ENCODE peak calls at places on chromosomes 5 and 9, in four cellular contexts. One of them, this sample, is unnamed.

GRCh38 chr5:174724484-174725260 is at the start of gene MSX2:
- DNase-seq in tibial artery: peak
- DNase-seq in AG04449: peak
- DNase-seq in DND-41: no peak
- DNase-seq in this sample: peak

GRCh38 chr9:22237497-22238363 is 208.9 kb upstream of the DMRTA1 start:
- DNase-seq in AG04449: peak
- DNase-seq in DND-41: peak
- DNase-seq in tibial artery: no peak
- DNase-seq in this sample: peak

GRCh38 chr5:14727428-14727865 is 62.9 kb downstream of the OTULIN start:
- DNase-seq in AG04449: no peak
- DNase-seq in tibial artery: peak
- DNase-seq in DND-41: peak
- DNase-seq in this sample: peak

GRCh38 chr9:68560131-68560844 is 19.6 kb upstream of the TMEM252 start:
- DNase-seq in tibial artery: no peak
- DNase-seq in AG04449: no peak
- DNase-seq in DND-41: peak
- DNase-seq in this sample: no peak

GRCh38 chr9:90331826-90332575 is 310.6 kb downstream of the DIRAS2 start:
- DNase-seq in AG04449: peak
- DNase-seq in DND-41: no peak
- DNase-seq in tibial artery: no peak
- DNase-seq in this sample: no peak

GRCh38 chr5:116130471-116130870 is 45.6 kb downstream of the COMMD10 start:
- DNase-seq in AG04449: peak
- DNase-seq in DND-41: no peak
- DNase-seq in tibial artery: no peak
- DNase-seq in this sample: no peak

GRCh38 chr5:119328753-119329602 is 26.8 kb upstream of the TNFAIP8 start:
- DNase-seq in AG04449: peak
- DNase-seq in DND-41: peak
- DNase-seq in tibial artery: no peak
- DNase-seq in this sample: no peak

GRCh38 chr5:153543288-153543687 is 52.8 kb downstream of the GRIA1 start:
- DNase-seq in tibial artery: no peak
- DNase-seq in DND-41: no peak
- DNase-seq in AG04449: no peak
- DNase-seq in this sample: no peak

GRCh38 chr5:58322453-58322852 is 137.4 kb downstream of the PLK2 start:
- DNase-seq in AG04449: peak
- DNase-seq in tibial artery: no peak
- DNase-seq in DND-41: no peak
- DNase-seq in this sample: peak

DNA sequence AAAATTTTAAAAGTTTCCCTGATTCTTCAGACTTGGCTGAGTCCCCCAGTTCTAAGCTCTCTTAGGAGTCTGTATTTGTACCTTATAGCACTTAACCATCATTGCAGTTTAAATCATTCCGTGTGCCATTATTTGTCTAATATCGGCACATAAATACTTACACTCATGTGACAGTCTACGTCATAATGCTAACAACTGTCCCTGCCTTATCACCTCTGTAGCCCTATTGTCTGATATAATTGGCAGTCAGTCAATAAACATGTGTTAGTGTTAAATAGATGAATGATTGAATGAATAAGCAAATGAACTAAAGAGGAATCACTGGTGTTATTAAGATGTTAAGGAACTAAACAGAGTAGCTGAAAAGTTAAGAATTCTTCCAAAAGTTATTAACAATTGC is 287.8 kb downstream of the EBF1 start:
- DNase-seq in AG04449: no peak
- DNase-seq in DND-41: no peak
- DNase-seq in tibial artery: no peak
- DNase-seq in this sample: no peak
- H3K4me3 ChIP-seq in AG04449: no peak
- H3K4me3 ChIP-seq in DND-41: peak
- H3K4me3 ChIP-seq in tibial artery: no peak
- H3K4me3 ChIP-seq in this sample: no peak

GRCh38 chr5:132821350-132821749 is 8.2 kb downstream of the SOWAHA start:
- DNase-seq in AG04449: no peak
- DNase-seq in tibial artery: no peak
- DNase-seq in DND-41: no peak
- DNase-seq in this sample: no peak

GRCh38 chr5:132822650-132823480 is 7.6 kb downstream of the SHROOM1 start:
- DNase-seq in tibial artery: no peak
- DNase-seq in AG04449: no peak
- DNase-seq in DND-41: no peak
- DNase-seq in this sample: peak

GRCh38 chr5:132823481-132824050 is 6.9 kb downstream of the SHROOM1 start:
- DNase-seq in AG04449: no peak
- DNase-seq in DND-41: no peak
- DNase-seq in tibial artery: no peak
- DNase-seq in this sample: no peak

GRCh38 chr5:132820162-132820754 is 7.2 kb downstream of the SOWAHA start:
- DNase-seq in tibial artery: peak
- DNase-seq in DND-41: peak
- DNase-seq in AG04449: peak
- DNase-seq in this sample: peak

DNA sequence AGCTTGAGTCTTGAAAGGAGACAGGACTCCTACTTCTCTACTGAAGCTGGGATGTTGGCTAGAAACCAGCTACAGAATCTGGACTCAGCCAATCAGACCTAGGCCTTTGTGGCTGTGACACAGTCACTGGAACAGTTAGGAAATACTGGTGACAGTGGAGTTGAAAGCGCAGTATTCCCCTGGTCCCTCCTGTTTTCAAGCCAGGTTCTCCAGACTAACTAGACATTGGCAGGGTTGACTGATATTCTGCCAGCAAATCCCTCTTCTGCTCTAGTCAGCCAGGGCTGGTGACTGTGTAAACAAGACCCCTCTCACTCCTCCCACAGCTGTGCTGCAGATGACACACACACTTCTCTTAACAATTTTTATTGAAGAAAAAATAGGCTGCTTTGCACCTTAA is 8.7 kb downstream of the SHROOM1 start:
- DNase-seq in DND-41: no peak
- DNase-seq in tibial artery: no peak
- DNase-seq in AG04449: no peak
- DNase-seq in this sample: no peak
- TF ChIP-seq CTCF in DND-41: no peak
- TF ChIP-seq CTCF in tibial artery: no peak
- TF ChIP-seq CTCF in AG04449: no peak
- TF ChIP-seq CTCF in this sample: no peak

GRCh38 chr9:121071356-121071755 is 3.4 kb upstream of the CNTRL start:
- DNase-seq in tibial artery: no peak
- DNase-seq in DND-41: no peak
- DNase-seq in AG04449: no peak
- DNase-seq in this sample: no peak

GRCh38 chr9:121075251-121076036 is 689 bp downstream of the CNTRL start:
- DNase-seq in AG04449: no peak
- DNase-seq in tibial artery: no peak
- DNase-seq in DND-41: no peak
- DNase-seq in this sample: no peak

GRCh38 chr9:121074370-121075250 is at the start of gene CNTRL:
- DNase-seq in AG04449: no peak
- DNase-seq in DND-41: peak
- DNase-seq in tibial artery: peak
- DNase-seq in this sample: peak

GRCh38 chr9:121067655-121068054 is 7.1 kb upstream of the CNTRL start:
- DNase-seq in DND-41: no peak
- DNase-seq in AG04449: no peak
- DNase-seq in tibial artery: no peak
- DNase-seq in this sample: no peak

DNA sequence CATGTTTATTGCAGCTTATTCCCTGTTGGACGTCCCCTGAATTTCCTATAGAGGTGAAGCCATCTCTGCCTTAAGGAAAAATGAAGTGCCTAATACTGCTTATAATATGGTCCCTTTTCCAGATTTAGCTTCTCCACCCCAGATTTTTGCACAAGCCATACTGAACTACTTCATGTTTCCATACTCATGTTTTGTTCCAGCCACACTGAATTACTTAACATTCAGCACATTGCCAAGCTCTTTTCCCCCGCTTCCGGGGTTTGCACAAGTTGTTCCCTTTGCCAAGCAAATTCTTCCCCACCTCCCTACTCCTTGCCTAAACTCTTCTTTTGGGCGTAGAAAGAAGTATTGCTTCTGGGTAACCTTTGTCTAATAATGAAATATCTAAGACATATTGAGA is 1.7 kb upstream of the CNTRL start:
- DNase-seq in tibial artery: peak
- DNase-seq in DND-41: no peak
- DNase-seq in AG04449: no peak
- DNase-seq in this sample: no peak
- H3K4me3 ChIP-seq in tibial artery: peak
- H3K4me3 ChIP-seq in DND-41: no peak
- H3K4me3 ChIP-seq in AG04449: peak
- H3K4me3 ChIP-seq in this sample: no peak

GRCh38 chr9:131419029-131419614 is 25.2 kb downstream of the PRRC2B start:
- DNase-seq in tibial artery: no peak
- DNase-seq in DND-41: no peak
- DNase-seq in AG04449: no peak
- DNase-seq in this sample: no peak

GRCh38 chr9:131421691-131422090 is 27.8 kb downstream of the PRRC2B start:
- DNase-seq in AG04449: no peak
- DNase-seq in tibial artery: no peak
- DNase-seq in DND-41: no peak
- DNase-seq in this sample: no peak

GRCh38 chr9:131419716-131420115 is 25.8 kb downstream of the PRRC2B start:
- DNase-seq in tibial artery: no peak
- DNase-seq in DND-41: no peak
- DNase-seq in AG04449: no peak
- DNase-seq in this sample: no peak

GRCh38 chr9:131422241-131422792 is 28.4 kb downstream of the PRRC2B start:
- DNase-seq in DND-41: no peak
- DNase-seq in tibial artery: no peak
- DNase-seq in AG04449: no peak
- DNase-seq in this sample: no peak

GRCh38 chr9:131420913-131421312 is 27.0 kb downstream of the PRRC2B start:
- DNase-seq in DND-41: no peak
- DNase-seq in AG04449: no peak
- DNase-seq in tibial artery: no peak
- DNase-seq in this sample: no peak
- TF ChIP-seq CTCF in DND-41: no peak
- TF ChIP-seq CTCF in AG04449: peak
- TF ChIP-seq CTCF in tibial artery: no peak
- TF ChIP-seq CTCF in this sample: peak

GRCh38 chr9:128838338-128838737 is 8.7 kb upstream of the SPOUT1 start:
- DNase-seq in DND-41: no peak
- DNase-seq in AG04449: no peak
- DNase-seq in tibial artery: no peak
- DNase-seq in this sample: no peak
- H3K4me3 ChIP-seq in DND-41: no peak
- H3K4me3 ChIP-seq in AG04449: no peak
- H3K4me3 ChIP-seq in tibial artery: no peak
- H3K4me3 ChIP-seq in this sample: no peak

GRCh38 chr5:92309336-92309991 is 926.3 kb upstream of the ARRDC3 start:
- DNase-seq in tibial artery: no peak
- DNase-seq in DND-41: no peak
- DNase-seq in AG04449: peak
- DNase-seq in this sample: no peak
- TF ChIP-seq CTCF in tibial artery: no peak
- TF ChIP-seq CTCF in DND-41: peak
- TF ChIP-seq CTCF in AG04449: peak
- TF ChIP-seq CTCF in this sample: peak

DNA sequence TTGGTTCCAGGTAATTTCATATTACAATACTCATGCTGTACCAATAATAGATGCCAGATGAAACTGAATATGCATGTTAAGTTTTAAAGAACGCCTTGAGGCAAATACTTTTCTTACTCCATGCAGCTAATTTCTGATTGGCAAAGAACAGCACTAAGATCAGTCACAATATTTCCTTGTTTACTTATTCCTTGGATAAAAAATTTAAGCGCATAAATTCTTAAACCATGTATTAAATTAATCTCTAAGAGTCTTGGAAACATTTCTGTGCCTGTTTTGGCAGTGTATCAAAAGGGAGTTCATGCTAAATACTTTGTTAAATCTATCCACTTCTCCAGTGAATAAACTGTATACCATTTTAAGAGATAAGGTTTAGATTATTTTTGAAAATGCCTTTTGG is 173.5 kb downstream of the SLC12A2 start:
- DNase-seq in DND-41: no peak
- DNase-seq in tibial artery: no peak
- DNase-seq in AG04449: no peak
- DNase-seq in this sample: peak
- H3K4me3 ChIP-seq in DND-41: no peak
- H3K4me3 ChIP-seq in tibial artery: no peak
- H3K4me3 ChIP-seq in AG04449: no peak
- H3K4me3 ChIP-seq in this sample: no peak

GRCh38 chr9:134141906-134142305 is 6.0 kb downstream of the WDR5 start:
- DNase-seq in AG04449: no peak
- DNase-seq in tibial artery: no peak
- DNase-seq in DND-41: no peak
- DNase-seq in this sample: no peak

GRCh38 chr9:134145262-134145661 is 9.4 kb downstream of the WDR5 start:
- DNase-seq in AG04449: no peak
- DNase-seq in DND-41: no peak
- DNase-seq in tibial artery: no peak
- DNase-seq in this sample: no peak

GRCh38 chr9:134149380-134149779 is 13.5 kb downstream of the WDR5 start:
- DNase-seq in DND-41: no peak
- DNase-seq in tibial artery: no peak
- DNase-seq in AG04449: no peak
- DNase-seq in this sample: no peak

GRCh38 chr9:134146774-134147493 is 11.1 kb downstream of the WDR5 start:
- DNase-seq in AG04449: no peak
- DNase-seq in tibial artery: no peak
- DNase-seq in DND-41: no peak
- DNase-seq in this sample: no peak

GRCh38 chr9:134144801-134145200 is 8.9 kb downstream of the WDR5 start:
- DNase-seq in tibial artery: no peak
- DNase-seq in DND-41: no peak
- DNase-seq in AG04449: no peak
- DNase-seq in this sample: no peak
- TF ChIP-seq CTCF in tibial artery: no peak
- TF ChIP-seq CTCF in DND-41: no peak
- TF ChIP-seq CTCF in AG04449: no peak
- TF ChIP-seq CTCF in this sample: no peak

GRCh38 chr9:31839273-31839672 is 545.2 kb upstream of the ACO1 start:
- DNase-seq in DND-41: no peak
- DNase-seq in tibial artery: no peak
- DNase-seq in AG04449: no peak
- DNase-seq in this sample: peak

GRCh38 chr9:31837211-31837610 is 547.2 kb upstream of the ACO1 start:
- DNase-seq in DND-41: no peak
- DNase-seq in tibial artery: no peak
- DNase-seq in AG04449: no peak
- DNase-seq in this sample: no peak

DNA sequence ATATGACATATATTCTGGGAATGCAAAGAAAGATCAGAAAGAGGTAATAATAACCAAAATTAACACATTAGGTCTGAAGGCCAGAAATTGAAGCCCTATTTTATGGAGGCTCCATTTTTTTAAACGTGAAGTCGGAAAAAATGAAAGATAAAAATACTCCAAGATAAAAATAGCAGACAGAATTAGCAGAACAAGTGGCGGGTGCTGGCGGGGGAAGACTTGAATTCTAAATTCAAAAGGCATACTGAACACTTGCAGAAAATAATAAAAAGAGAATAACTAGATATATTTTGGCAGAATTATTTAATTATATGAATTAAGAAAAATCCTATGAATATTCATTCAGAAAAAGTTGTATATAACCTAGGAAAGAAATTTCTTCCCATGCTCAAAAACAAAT is 543.7 kb upstream of the ACO1 start:
- DNase-seq in tibial artery: no peak
- DNase-seq in AG04449: no peak
- DNase-seq in DND-41: no peak
- DNase-seq in this sample: no peak
- H3K4me3 ChIP-seq in tibial artery: no peak
- H3K4me3 ChIP-seq in AG04449: no peak
- H3K4me3 ChIP-seq in DND-41: no peak
- H3K4me3 ChIP-seq in this sample: no peak

This sample was measured in retinal pigment epithelial cell.